ENCODE peak calls at places on chromosome 13, in eight cellular contexts. K is hepatocyte, U is prostate gland, J is SK-N-SH, B is GM23248, I is aorta, G is foreskin keratinocyte, M is mesendoderm. L is an unnamed sample.

GRCh38 chr13:77861716-77862115 is 56.9 kb downstream of the EDNRB start:
- DNase-seq in K (no peak), U (no peak), J (no peak), B (no peak), I (no peak), G (no peak), M (no peak), L (no peak)

GRCh38 chr13:113962386-113962785 is 11.5 kb downstream of the C13orf46 start:
- DNase-seq in K (no peak), U (no peak), J (no peak), B (peak; percentile 47), I (peak; percentile 55), G (no peak), M (no peak), L (no peak)

GRCh38 chr13:72643339-72643989 is 84.0 kb downstream of the MZT1 start:
- DNase-seq in K (peak; percentile 80), U (no peak), J (peak; percentile 22), B (peak; percentile 68), I (no peak), G (no peak), M (peak; percentile 35), L (peak; percentile 45)

GRCh38 chr13:102374726-102375125 is 27.1 kb downstream of the FGF14 start:
- DNase-seq in K (no peak), U (no peak), J (no peak), B (no peak), I (no peak), G (no peak), M (no peak), L (no peak)

GRCh38 chr13:19586904-19587634 is 25.7 kb upstream of the TPTE2 start:
- DNase-seq in K (no peak), U (no peak), J (peak; percentile 52), B (peak; percentile 26), I (no peak), G (no peak), M (peak; percentile 6), L (no peak)

GRCh38 chr13:78061806-78062205 is 143.2 kb upstream of the EDNRB start:
- DNase-seq in K (no peak), U (no peak), J (no peak), B (no peak), I (no peak), G (no peak), M (no peak), L (no peak)

GRCh38 chr13:110421696-110422395 is 114.8 kb downstream of the COL4A2 start:
- DNase-seq in K (no peak), U (no peak), J (no peak), B (no peak), I (no peak), G (no peak), M (no peak), L (peak; percentile 87)

GRCh38 chr13:72514141-72514540 is 213.3 kb downstream of the MZT1 start:
- DNase-seq in K (no peak), U (no peak), J (no peak), B (no peak), I (no peak), G (no peak), M (no peak), L (no peak)

GRCh38 chr13:98942485-98942884 is 35.4 kb downstream of the DOCK9 start:
- DNase-seq in K (no peak), U (no peak), J (no peak), B (no peak), I (no peak), G (peak; percentile 82), M (no peak), L (no peak)

GRCh38 chr13:98598043-98598442 is 21.1 kb upstream of the STK24 start:
- DNase-seq in K (no peak), U (no peak), J (no peak), B (no peak), I (no peak), G (no peak), M (peak; percentile 66), L (no peak)

GRCh38 chr13:96003304-96003703 is 49.9 kb downstream of the UGGT2 start:
- DNase-seq in K (peak; percentile 12), U (no peak), J (no peak), B (peak; percentile 43), I (no peak), G (no peak), M (peak; percentile 67), L (no peak)

GRCh38 chr13:95754069-95754468 is 77.1 kb downstream of the DNAJC3 start:
- DNase-seq in K (no peak), U (no peak), J (no peak), B (no peak), I (no peak), G (no peak), M (peak; percentile 17), L (no peak)

GRCh38 chr13:105090244-105090643 is 1445.2 kb downstream of the EFNB2 start:
- DNase-seq in K (no peak), U (no peak), J (no peak), B (no peak), I (no peak), G (no peak), M (no peak), L (no peak)

GRCh38 chr13:84413016-84413415 is 530.7 kb upstream of the SLITRK1 start:
- DNase-seq in K (no peak), U (no peak), J (no peak), B (no peak), I (no peak), G (no peak), M (no peak), L (no peak)

GRCh38 chr13:43838909-43839308 is 40.6 kb downstream of the CCDC122 start:
- DNase-seq in K (no peak), U (no peak), J (no peak), B (peak; percentile 70), I (no peak), G (no peak), M (no peak), L (no peak)

DNA sequence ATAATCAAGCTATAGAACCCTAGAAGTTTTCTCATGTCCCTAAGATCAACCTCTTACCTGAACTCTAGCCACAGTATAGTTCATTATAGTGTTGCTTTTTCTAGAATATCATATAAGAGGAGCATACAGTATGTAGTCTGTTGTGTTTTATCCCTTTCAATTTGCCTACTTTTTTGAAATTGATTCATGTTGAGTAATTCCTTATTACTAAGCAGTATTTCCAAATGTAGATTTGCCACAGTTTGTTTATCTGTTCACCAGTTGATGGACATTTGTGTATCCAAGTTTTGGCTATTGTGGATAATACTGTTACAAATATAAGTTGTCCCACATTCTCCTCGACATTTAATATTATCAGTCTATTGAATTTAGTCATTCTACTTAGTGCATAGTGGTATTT is 138.0 kb downstream of the LMO7 start:
- DNase-seq in K (no peak), U (no peak), J (no peak), B (peak; percentile 48), I (no peak), G (no peak), M (no peak), L (no peak)
- H3K4me1 ChIP-seq in K (peaks cover 37% of the 10 kb centered on the region), U (no peaks in the 10 kb centered on the region), J (peaks cover 16% of the 10 kb centered on the region), B (peaks cover 59% of the 10 kb centered on the region), I (peaks cover 1% of the 10 kb centered on the region), G (peaks cover 15% of the 10 kb centered on the region), M (no peaks in the 10 kb centered on the region), L (peaks cover 25% of the 10 kb centered on the region)

GRCh38 chr13:25203256-25203794 is 31.2 kb upstream of the AMER2 start:
- DNase-seq in K (no peak), U (no peak), J (no peak), B (peak; percentile 20), I (no peak), G (no peak), M (peak; percentile 22), L (no peak)
- H3K27ac ChIP-seq in K (no peak overlapping the region), U (no peak overlapping the region), J (no peak overlapping the region), B (no peak overlapping the region), I (no peak overlapping the region), G (no peak overlapping the region), M (no peak overlapping the region), L (no peak overlapping the region)

GRCh38 chr13:40496035-40496810 is 170.2 kb downstream of the FOXO1 start:
- DNase-seq in K (no peak), U (no peak), J (no peak), B (no peak), I (no peak), G (no peak), M (peak; percentile 76), L (no peak)
- H3K4me1 ChIP-seq in K (no peaks in the 10 kb centered on the region), U (no peaks in the 10 kb centered on the region), J (no peaks in the 10 kb centered on the region), B (no peaks in the 10 kb centered on the region), I (no peaks in the 10 kb centered on the region), G (peaks cover 12% of the 10 kb centered on the region), M (peaks cover 4% of the 10 kb centered on the region), L (no peaks in the 10 kb centered on the region)

GRCh38 chr13:50871405-50871804 is 27.9 kb upstream of the DLEU7 start:
- DNase-seq in K (no peak), U (no peak), J (no peak), B (no peak), I (no peak), G (no peak), M (no peak), L (no peak)

GRCh38 chr13:50867641-50867952 is 24.1 kb upstream of the DLEU7 start:
- DNase-seq in K (no peak), U (no peak), J (no peak), B (no peak), I (no peak), G (no peak), M (no peak), L (no peak)

GRCh38 chr13:50864492-50864891 is 21.0 kb upstream of the DLEU7 start:
- DNase-seq in K (no peak), U (no peak), J (no peak), B (no peak), I (no peak), G (no peak), M (no peak), L (no peak)

GRCh38 chr13:50866817-50867640 is 23.5 kb upstream of the DLEU7 start:
- DNase-seq in K (no peak), U (no peak), J (no peak), B (no peak), I (no peak), G (no peak), M (no peak), L (no peak)
- H3K27ac ChIP-seq in K (no peak overlapping the region), U (no peak overlapping the region), J (no peak overlapping the region), B (no peak overlapping the region), I (no peak overlapping the region), G (no peak overlapping the region), M (no peak overlapping the region), L (no peak overlapping the region)